ENCODE peak calls at places on chromosomes 3 and 15, in eight cellular contexts. One of them, this sample, is unnamed.

GRCh38 chr15:87753539-87753938 is 503.0 kb downstream of the NTRK3 start:
- DNase-seq in pancreas: no peak
- DNase-seq in DMS 273 treated with DMSO at 0.1 percent for 48 hours: no peak
- DNase-seq in KBM-7: no peak
- DNase-seq in endothelial cell: no peak
- DNase-seq in progenitor cell of endocrine pancreas: no peak
- DNase-seq in CD4-positive, CD25-positive, alpha-beta regulatory T cell: no peak
- DNase-seq in HFF-Myc: no peak
- DNase-seq in this sample: no peak

GRCh38 chr15:85112997-85113396 is 131.3 kb downstream of the PDE8A start:
- DNase-seq in pancreas: no peak
- DNase-seq in DMS 273 treated with DMSO at 0.1 percent for 48 hours: no peak
- DNase-seq in KBM-7: no peak
- DNase-seq in endothelial cell: no peak
- DNase-seq in progenitor cell of endocrine pancreas: no peak
- DNase-seq in CD4-positive, CD25-positive, alpha-beta regulatory T cell: no peak
- DNase-seq in HFF-Myc: no peak
- DNase-seq in this sample: no peak

GRCh38 chr3:635393-635792 is 438.8 kb downstream of the CHL1 start:
- DNase-seq in pancreas: no peak
- DNase-seq in DMS 273 treated with DMSO at 0.1 percent for 48 hours: no peak
- DNase-seq in KBM-7: no peak
- DNase-seq in endothelial cell: no peak
- DNase-seq in progenitor cell of endocrine pancreas: no peak
- DNase-seq in CD4-positive, CD25-positive, alpha-beta regulatory T cell: no peak
- DNase-seq in HFF-Myc: no peak
- DNase-seq in this sample: no peak

GRCh38 chr3:188673509-188674239 is 498.1 kb upstream of the TPRG1 start:
- DNase-seq in pancreas: no peak
- DNase-seq in DMS 273 treated with DMSO at 0.1 percent for 48 hours: no peak
- DNase-seq in KBM-7: peak
- DNase-seq in endothelial cell: no peak
- DNase-seq in progenitor cell of endocrine pancreas: no peak
- DNase-seq in CD4-positive, CD25-positive, alpha-beta regulatory T cell: no peak
- DNase-seq in HFF-Myc: no peak
- DNase-seq in this sample: no peak

GRCh38 chr3:43221076-43221475 is 65.3 kb upstream of the SNRK start:
- DNase-seq in pancreas: no peak
- DNase-seq in DMS 273 treated with DMSO at 0.1 percent for 48 hours: no peak
- DNase-seq in KBM-7: no peak
- DNase-seq in endothelial cell: no peak
- DNase-seq in progenitor cell of endocrine pancreas: no peak
- DNase-seq in CD4-positive, CD25-positive, alpha-beta regulatory T cell: no peak
- DNase-seq in HFF-Myc: no peak
- DNase-seq in this sample: no peak

GRCh38 chr3:160413613-160414248 is 14.3 kb downstream of the SMC4 start:
- DNase-seq in pancreas: peak
- DNase-seq in DMS 273 treated with DMSO at 0.1 percent for 48 hours: peak
- DNase-seq in KBM-7: peak
- DNase-seq in endothelial cell: peak
- DNase-seq in progenitor cell of endocrine pancreas: peak
- DNase-seq in CD4-positive, CD25-positive, alpha-beta regulatory T cell: peak
- DNase-seq in HFF-Myc: peak
- DNase-seq in this sample: peak

GRCh38 chr15:89430530-89431341 is 65.6 kb downstream of the RHCG start:
- DNase-seq in pancreas: peak
- DNase-seq in DMS 273 treated with DMSO at 0.1 percent for 48 hours: peak
- DNase-seq in KBM-7: peak
- DNase-seq in endothelial cell: peak
- DNase-seq in progenitor cell of endocrine pancreas: peak
- DNase-seq in CD4-positive, CD25-positive, alpha-beta regulatory T cell: peak
- DNase-seq in HFF-Myc: peak
- DNase-seq in this sample: peak

GRCh38 chr3:107772016-107772415 is 249.3 kb downstream of the BBX start:
- DNase-seq in pancreas: no peak
- DNase-seq in DMS 273 treated with DMSO at 0.1 percent for 48 hours: no peak
- DNase-seq in KBM-7: no peak
- DNase-seq in endothelial cell: no peak
- DNase-seq in progenitor cell of endocrine pancreas: no peak
- DNase-seq in CD4-positive, CD25-positive, alpha-beta regulatory T cell: no peak
- DNase-seq in HFF-Myc: no peak
- DNase-seq in this sample: no peak

GRCh38 chr15:44490628-44491027 is 46.3 kb upstream of the EIF3J start:
- DNase-seq in pancreas: no peak
- DNase-seq in DMS 273 treated with DMSO at 0.1 percent for 48 hours: no peak
- DNase-seq in KBM-7: no peak
- DNase-seq in endothelial cell: no peak
- DNase-seq in progenitor cell of endocrine pancreas: no peak
- DNase-seq in CD4-positive, CD25-positive, alpha-beta regulatory T cell: no peak
- DNase-seq in HFF-Myc: no peak
- DNase-seq in this sample: no peak